ENCODE peak calls at places on chromosomes 6 and 20, in eight cellular contexts. One of them, this sample, is unnamed.

GRCh38 chr6:158487495-158487894 is 72.4 kb upstream of the TMEM181 start:
- DNase-seq in H9: no peak
- DNase-seq in progenitor cell of endocrine pancreas: no peak
- DNase-seq in natural killer cell: no peak
- DNase-seq in SK-N-SH: no peak
- DNase-seq in endothelial cell: no peak
- DNase-seq in glutamatergic neuron: no peak
- DNase-seq in brain microvascular endothelial cell: peak
- DNase-seq in this sample: no peak

GRCh38 chr20:8530022-8530421 is 398.0 kb downstream of the PLCB1 start:
- DNase-seq in H9: no peak
- DNase-seq in progenitor cell of endocrine pancreas: no peak
- DNase-seq in natural killer cell: no peak
- DNase-seq in SK-N-SH: no peak
- DNase-seq in endothelial cell: no peak
- DNase-seq in glutamatergic neuron: no peak
- DNase-seq in brain microvascular endothelial cell: no peak
- DNase-seq in this sample: no peak

GRCh38 chr6:149248688-149249369 is 68.7 kb upstream of the TAB2 start:
- DNase-seq in H9: no peak
- DNase-seq in progenitor cell of endocrine pancreas: no peak
- DNase-seq in natural killer cell: no peak
- DNase-seq in SK-N-SH: no peak
- DNase-seq in endothelial cell: no peak
- DNase-seq in glutamatergic neuron: no peak
- DNase-seq in brain microvascular endothelial cell: no peak
- DNase-seq in this sample: peak

GRCh38 chr6:81938991-81939773 is 186.7 kb upstream of the TENT5A start:
- DNase-seq in H9: no peak
- DNase-seq in progenitor cell of endocrine pancreas: no peak
- DNase-seq in natural killer cell: no peak
- DNase-seq in SK-N-SH: no peak
- DNase-seq in endothelial cell: no peak
- DNase-seq in glutamatergic neuron: no peak
- DNase-seq in brain microvascular endothelial cell: peak
- DNase-seq in this sample: no peak

GRCh38 chr6:105077592-105078463 is 102.0 kb downstream of the POPDC3 start:
- DNase-seq in H9: no peak
- DNase-seq in progenitor cell of endocrine pancreas: no peak
- DNase-seq in natural killer cell: no peak
- DNase-seq in SK-N-SH: peak
- DNase-seq in endothelial cell: no peak
- DNase-seq in glutamatergic neuron: no peak
- DNase-seq in brain microvascular endothelial cell: peak
- DNase-seq in this sample: no peak

GRCh38 chr6:79463721-79464120 is 73.5 kb downstream of the LCA5 start:
- DNase-seq in H9: peak
- DNase-seq in progenitor cell of endocrine pancreas: no peak
- DNase-seq in natural killer cell: no peak
- DNase-seq in SK-N-SH: no peak
- DNase-seq in endothelial cell: no peak
- DNase-seq in glutamatergic neuron: no peak
- DNase-seq in brain microvascular endothelial cell: no peak
- DNase-seq in this sample: no peak

GRCh38 chr20:4916991-4917881 is 84.1 kb downstream of the SLC23A2 start:
- DNase-seq in H9: no peak
- DNase-seq in progenitor cell of endocrine pancreas: no peak
- DNase-seq in natural killer cell: no peak
- DNase-seq in SK-N-SH: no peak
- DNase-seq in endothelial cell: no peak
- DNase-seq in glutamatergic neuron: no peak
- DNase-seq in brain microvascular endothelial cell: peak
- DNase-seq in this sample: no peak

GRCh38 chr6:7787137-7787575 is 61.3 kb downstream of the BMP6 start:
- DNase-seq in H9: no peak
- DNase-seq in progenitor cell of endocrine pancreas: no peak
- DNase-seq in natural killer cell: no peak
- DNase-seq in SK-N-SH: no peak
- DNase-seq in endothelial cell: no peak
- DNase-seq in glutamatergic neuron: no peak
- DNase-seq in brain microvascular endothelial cell: peak
- DNase-seq in this sample: no peak

GRCh38 chr6:11556308-11556707 is 18.8 kb downstream of the TMEM170B start:
- DNase-seq in H9: peak
- DNase-seq in progenitor cell of endocrine pancreas: no peak
- DNase-seq in natural killer cell: no peak
- DNase-seq in SK-N-SH: no peak
- DNase-seq in endothelial cell: no peak
- DNase-seq in glutamatergic neuron: no peak
- DNase-seq in brain microvascular endothelial cell: no peak
- DNase-seq in this sample: no peak

GRCh38 chr6:170066679-170067078 is 224.2 kb downstream of the DLL1 start:
- DNase-seq in H9: no peak
- DNase-seq in progenitor cell of endocrine pancreas: no peak
- DNase-seq in natural killer cell: no peak
- DNase-seq in SK-N-SH: no peak
- DNase-seq in endothelial cell: no peak
- DNase-seq in glutamatergic neuron: no peak
- DNase-seq in brain microvascular endothelial cell: no peak
- DNase-seq in this sample: no peak

GRCh38 chr6:42901538-42901957 is 14.3 kb upstream of the PTCRA start:
- DNase-seq in H9: peak
- DNase-seq in progenitor cell of endocrine pancreas: peak
- DNase-seq in natural killer cell: peak
- DNase-seq in SK-N-SH: peak
- DNase-seq in endothelial cell: peak
- DNase-seq in glutamatergic neuron: peak
- DNase-seq in brain microvascular endothelial cell: peak
- DNase-seq in this sample: peak

GRCh38 chr6:142242269-142242668 is 59.5 kb upstream of the ADGRG6 start:
- DNase-seq in H9: no peak
- DNase-seq in progenitor cell of endocrine pancreas: no peak
- DNase-seq in natural killer cell: no peak
- DNase-seq in SK-N-SH: no peak
- DNase-seq in endothelial cell: no peak
- DNase-seq in glutamatergic neuron: no peak
- DNase-seq in brain microvascular endothelial cell: peak
- DNase-seq in this sample: no peak

GRCh38 chr20:36157610-36158009 is 3.1 kb downstream of the EPB41L1 start:
- DNase-seq in H9: no peak
- DNase-seq in progenitor cell of endocrine pancreas: no peak
- DNase-seq in natural killer cell: no peak
- DNase-seq in SK-N-SH: no peak
- DNase-seq in endothelial cell: no peak
- DNase-seq in glutamatergic neuron: no peak
- DNase-seq in brain microvascular endothelial cell: no peak
- DNase-seq in this sample: no peak

GRCh38 chr6:82006027-82006738 is 241.4 kb downstream of the IBTK start:
- DNase-seq in H9: peak
- DNase-seq in progenitor cell of endocrine pancreas: no peak
- DNase-seq in natural killer cell: no peak
- DNase-seq in SK-N-SH: peak
- DNase-seq in endothelial cell: peak
- DNase-seq in glutamatergic neuron: no peak
- DNase-seq in brain microvascular endothelial cell: peak
- DNase-seq in this sample: no peak

DNA sequence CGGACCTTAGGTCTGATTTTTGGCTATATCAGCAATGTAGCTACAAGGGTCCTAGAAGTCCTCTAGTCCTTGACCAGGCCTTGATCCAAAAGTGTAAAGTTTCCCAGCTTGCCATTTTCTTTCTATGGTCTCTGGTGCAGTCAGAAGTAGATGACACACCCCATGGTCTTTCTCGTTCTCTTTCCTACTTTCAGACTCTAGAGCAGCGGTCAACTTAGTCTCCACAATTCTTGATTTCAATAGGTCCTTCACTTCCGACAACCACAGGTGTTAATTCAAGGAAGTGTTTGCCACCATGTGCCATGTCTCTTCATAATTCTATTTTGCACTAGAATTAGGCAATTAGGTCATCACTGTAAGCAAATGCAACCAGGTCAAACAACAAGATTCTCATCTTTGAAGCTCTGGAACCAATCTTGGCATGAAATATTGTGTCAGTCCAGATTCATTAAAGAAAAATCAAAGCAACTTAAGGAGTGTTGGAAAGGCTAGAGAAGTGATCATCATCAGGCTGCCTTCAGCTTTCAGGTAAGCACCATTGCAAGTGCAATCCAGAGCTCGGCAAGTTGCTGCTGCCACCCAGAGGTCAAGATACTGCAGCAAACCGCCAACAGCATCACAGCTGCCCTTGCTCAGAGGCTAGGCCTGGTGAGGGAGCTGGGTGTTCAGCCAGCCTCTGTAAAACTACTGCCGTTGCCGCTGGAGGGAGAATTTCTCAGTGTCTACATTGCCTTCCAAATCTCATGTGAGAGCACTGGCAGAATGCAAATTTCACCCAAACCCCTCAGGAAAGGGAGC is 5.6 kb upstream of the SYNE1 start:
- DNase-seq in H9: peak
- DNase-seq in progenitor cell of endocrine pancreas: peak
- DNase-seq in natural killer cell: peak
- DNase-seq in SK-N-SH: peak
- DNase-seq in endothelial cell: peak
- DNase-seq in glutamatergic neuron: peak
- DNase-seq in brain microvascular endothelial cell: peak
- DNase-seq in this sample: peak
- TF ChIP-seq CTCF in H9: peak
- TF ChIP-seq CTCF in progenitor cell of endocrine pancreas: peak
- TF ChIP-seq CTCF in natural killer cell: peak
- TF ChIP-seq CTCF in SK-N-SH: peak
- TF ChIP-seq CTCF in endothelial cell: no peak
- TF ChIP-seq CTCF in glutamatergic neuron: no peak
- TF ChIP-seq CTCF in brain microvascular endothelial cell: peak
- TF ChIP-seq CTCF in this sample: peak

DNA sequence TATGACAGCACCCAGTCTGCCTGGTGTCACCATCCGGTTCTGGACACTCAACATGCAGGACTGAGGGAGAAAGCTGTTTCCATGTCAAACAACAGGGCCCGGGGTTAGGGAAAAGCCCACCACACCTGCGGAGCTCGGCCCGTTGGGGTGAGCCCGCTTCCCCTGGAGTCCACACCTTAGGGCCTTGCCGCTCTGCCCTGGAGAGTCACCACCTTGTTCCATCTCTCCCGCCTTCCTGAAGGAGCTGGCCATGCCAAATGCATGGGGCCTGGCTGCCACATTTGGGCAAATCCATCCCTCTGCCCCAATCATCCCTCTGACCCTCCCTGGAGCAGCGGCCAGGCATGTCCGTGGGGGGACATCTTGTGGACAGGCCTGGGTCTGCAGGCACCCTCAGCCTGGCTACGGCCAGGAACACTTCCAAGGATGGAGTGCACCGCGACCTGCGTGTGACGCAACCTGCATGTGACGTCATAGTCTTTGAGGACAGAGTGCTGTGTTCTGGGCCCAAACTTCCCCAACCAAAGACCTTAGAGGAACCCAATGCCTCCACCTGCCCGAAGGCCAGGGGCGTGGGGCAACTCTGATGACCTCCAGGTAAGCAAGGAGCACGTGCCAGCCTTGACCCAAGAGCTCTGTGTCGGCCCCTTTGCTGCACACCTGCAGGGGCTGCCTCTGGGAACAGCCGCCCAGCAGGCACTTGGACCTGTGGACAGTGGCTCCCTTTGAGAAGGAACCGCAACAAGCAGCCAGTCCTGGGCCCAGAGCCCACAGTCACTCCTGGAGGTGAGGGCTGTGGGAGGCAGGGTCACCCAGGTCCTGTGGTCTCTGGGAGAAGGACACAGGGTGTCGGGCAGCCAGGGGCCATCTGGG is 1.7 kb downstream of the CABLES2 start:
- DNase-seq in H9: peak
- DNase-seq in progenitor cell of endocrine pancreas: peak
- DNase-seq in natural killer cell: no peak
- DNase-seq in SK-N-SH: peak
- DNase-seq in endothelial cell: peak
- DNase-seq in glutamatergic neuron: peak
- DNase-seq in brain microvascular endothelial cell: peak
- DNase-seq in this sample: peak
- TF ChIP-seq CTCF in H9: peak
- TF ChIP-seq CTCF in progenitor cell of endocrine pancreas: peak
- TF ChIP-seq CTCF in natural killer cell: no peak
- TF ChIP-seq CTCF in SK-N-SH: peak
- TF ChIP-seq CTCF in endothelial cell: peak
- TF ChIP-seq CTCF in glutamatergic neuron: peak
- TF ChIP-seq CTCF in brain microvascular endothelial cell: peak
- TF ChIP-seq CTCF in this sample: peak

GRCh38 chr6:90500458-90500857 is 86.4 kb downstream of the MAP3K7 start:
- DNase-seq in H9: no peak
- DNase-seq in progenitor cell of endocrine pancreas: no peak
- DNase-seq in natural killer cell: no peak
- DNase-seq in SK-N-SH: no peak
- DNase-seq in endothelial cell: no peak
- DNase-seq in glutamatergic neuron: no peak
- DNase-seq in brain microvascular endothelial cell: no peak
- DNase-seq in this sample: no peak

GRCh38 chr6:90495216-90495817 is 91.6 kb downstream of the MAP3K7 start:
- DNase-seq in H9: peak
- DNase-seq in progenitor cell of endocrine pancreas: no peak
- DNase-seq in natural killer cell: no peak
- DNase-seq in SK-N-SH: no peak
- DNase-seq in endothelial cell: no peak
- DNase-seq in glutamatergic neuron: no peak
- DNase-seq in brain microvascular endothelial cell: no peak
- DNase-seq in this sample: no peak

GRCh38 chr6:90496191-90496590 is 90.7 kb downstream of the MAP3K7 start:
- DNase-seq in H9: no peak
- DNase-seq in progenitor cell of endocrine pancreas: no peak
- DNase-seq in natural killer cell: no peak
- DNase-seq in SK-N-SH: no peak
- DNase-seq in endothelial cell: no peak
- DNase-seq in glutamatergic neuron: no peak
- DNase-seq in brain microvascular endothelial cell: no peak
- DNase-seq in this sample: peak

GRCh38 chr6:90496617-90497016 is 90.3 kb downstream of the MAP3K7 start:
- DNase-seq in H9: no peak
- DNase-seq in progenitor cell of endocrine pancreas: no peak
- DNase-seq in natural killer cell: no peak
- DNase-seq in SK-N-SH: no peak
- DNase-seq in endothelial cell: no peak
- DNase-seq in glutamatergic neuron: no peak
- DNase-seq in brain microvascular endothelial cell: no peak
- DNase-seq in this sample: peak

GRCh38 chr6:90497411-90497810 is 89.5 kb downstream of the MAP3K7 start:
- DNase-seq in H9: no peak
- DNase-seq in progenitor cell of endocrine pancreas: no peak
- DNase-seq in natural killer cell: no peak
- DNase-seq in SK-N-SH: no peak
- DNase-seq in endothelial cell: no peak
- DNase-seq in glutamatergic neuron: no peak
- DNase-seq in brain microvascular endothelial cell: no peak
- DNase-seq in this sample: no peak
- TF ChIP-seq CTCF in H9: peak
- TF ChIP-seq CTCF in progenitor cell of endocrine pancreas: no peak
- TF ChIP-seq CTCF in natural killer cell: no peak
- TF ChIP-seq CTCF in SK-N-SH: no peak
- TF ChIP-seq CTCF in endothelial cell: no peak
- TF ChIP-seq CTCF in glutamatergic neuron: no peak
- TF ChIP-seq CTCF in brain microvascular endothelial cell: no peak
- TF ChIP-seq CTCF in this sample: peak

DNA sequence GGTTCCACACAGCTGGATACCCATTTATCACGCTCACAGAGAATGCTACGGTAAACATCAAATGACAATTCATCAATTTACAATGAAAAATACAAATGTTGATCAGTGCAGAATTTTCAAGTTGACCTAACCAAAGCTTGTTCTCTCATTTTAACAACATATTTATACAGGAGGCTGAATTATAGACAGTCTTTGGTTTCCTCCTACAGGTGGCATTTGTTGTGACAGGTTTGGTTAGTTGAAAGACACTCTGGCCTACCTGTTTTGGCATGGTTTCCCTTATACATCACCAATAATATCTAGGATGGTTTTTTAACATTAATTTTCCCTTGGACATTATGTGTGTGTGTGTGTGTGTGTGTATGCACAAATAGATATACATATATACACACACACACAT is 642.5 kb upstream of the MMS22L start:
- DNase-seq in H9: no peak
- DNase-seq in progenitor cell of endocrine pancreas: no peak
- DNase-seq in natural killer cell: no peak
- DNase-seq in SK-N-SH: no peak
- DNase-seq in endothelial cell: no peak
- DNase-seq in glutamatergic neuron: no peak
- DNase-seq in brain microvascular endothelial cell: no peak
- DNase-seq in this sample: no peak
- TF ChIP-seq CTCF in H9: peak
- TF ChIP-seq CTCF in progenitor cell of endocrine pancreas: peak
- TF ChIP-seq CTCF in natural killer cell: no peak
- TF ChIP-seq CTCF in SK-N-SH: peak
- TF ChIP-seq CTCF in endothelial cell: no peak
- TF ChIP-seq CTCF in glutamatergic neuron: no peak
- TF ChIP-seq CTCF in brain microvascular endothelial cell: peak
- TF ChIP-seq CTCF in this sample: no peak